ENCODE peak calls at places on chromosome 2, in four cellular contexts. One of them, this sample, is unnamed.

GRCh38 chr2:128585706-128586105 is 267.0 kb upstream of the HS6ST1 start:
- DNase-seq in mammary epithelial cell: peak; percentile 88
- DNase-seq in nephron progenitor cell: no peak
- DNase-seq in kidney epithelial cell: no peak
- DNase-seq in this sample: no peak

GRCh38 chr2:11829324-11829946 is 83.0 kb downstream of the LPIN1 start:
- DNase-seq in nephron progenitor cell: peak; percentile 77
- DNase-seq in kidney epithelial cell: no peak
- DNase-seq in mammary epithelial cell: peak; percentile 48
- DNase-seq in this sample: no peak

GRCh38 chr2:69059731-69060290 is 46.8 kb downstream of the ANTXR1 start:
- DNase-seq in mammary epithelial cell: no peak
- DNase-seq in kidney epithelial cell: no peak
- DNase-seq in nephron progenitor cell: no peak
- DNase-seq in this sample: no peak

GRCh38 chr2:206556357-206556949 is 85.8 kb upstream of the FAM237A start:
- DNase-seq in kidney epithelial cell: no peak
- DNase-seq in nephron progenitor cell: no peak
- DNase-seq in mammary epithelial cell: peak; percentile 26
- DNase-seq in this sample: no peak

GRCh38 chr2:149585317-149585885 is 2.2 kb downstream of the MMADHC start:
- DNase-seq in kidney epithelial cell: no peak
- DNase-seq in mammary epithelial cell: peak; percentile 44
- DNase-seq in nephron progenitor cell: no peak
- DNase-seq in this sample: no peak

GRCh38 chr2:152098798-152099654 is at the start of gene CACNB4:
- DNase-seq in nephron progenitor cell: peak; percentile 65
- DNase-seq in kidney epithelial cell: no peak
- DNase-seq in mammary epithelial cell: no peak
- DNase-seq in this sample: no peak

GRCh38 chr2:234399451-234400246 is 97.2 kb downstream of the ARL4C start:
- DNase-seq in mammary epithelial cell: no peak
- DNase-seq in kidney epithelial cell: no peak
- DNase-seq in nephron progenitor cell: no peak
- DNase-seq in this sample: no peak

GRCh38 chr2:37026050-37026449 is 58.1 kb downstream of the HEATR5B start:
- DNase-seq in mammary epithelial cell: no peak
- DNase-seq in nephron progenitor cell: no peak
- DNase-seq in kidney epithelial cell: no peak
- DNase-seq in this sample: no peak

GRCh38 chr2:236633219-236633570 is 63.6 kb downstream of the ACKR3 start:
- DNase-seq in nephron progenitor cell: no peak
- DNase-seq in kidney epithelial cell: no peak
- DNase-seq in mammary epithelial cell: no peak
- DNase-seq in this sample: no peak

GRCh38 chr2:41933035-41933429 is 114.8 kb upstream of the PKDCC start:
- DNase-seq in kidney epithelial cell: no peak
- DNase-seq in nephron progenitor cell: no peak
- DNase-seq in mammary epithelial cell: no peak
- DNase-seq in this sample: no peak

GRCh38 chr2:25982273-25982967 is at the start of gene KIF3C:
- DNase-seq in mammary epithelial cell: peak; percentile 70
- DNase-seq in kidney epithelial cell: no peak
- DNase-seq in nephron progenitor cell: peak; percentile 79
- DNase-seq in this sample: peak; percentile 44

GRCh38 chr2:120834206-120834605 is 98.5 kb downstream of the GLI2 start:
- DNase-seq in kidney epithelial cell: no peak
- DNase-seq in mammary epithelial cell: no peak
- DNase-seq in nephron progenitor cell: no peak
- DNase-seq in this sample: no peak

GRCh38 chr2:19868705-19869550 is 32.9 kb downstream of the TTC32 start:
- DNase-seq in mammary epithelial cell: no peak
- DNase-seq in nephron progenitor cell: peak; percentile 66
- DNase-seq in kidney epithelial cell: no peak
- DNase-seq in this sample: peak; percentile 40

GRCh38 chr2:231391981-231392380 is 3.5 kb upstream of the B3GNT7 start:
- DNase-seq in kidney epithelial cell: no peak
- DNase-seq in mammary epithelial cell: no peak
- DNase-seq in nephron progenitor cell: no peak
- DNase-seq in this sample: peak; percentile 64

GRCh38 chr2:42618972-42619371 is 50.5 kb downstream of the MTA3 start:
- DNase-seq in nephron progenitor cell: no peak
- DNase-seq in kidney epithelial cell: peak; percentile 10
- DNase-seq in mammary epithelial cell: peak; percentile 77
- DNase-seq in this sample: no peak

GRCh38 chr2:43758738-43759137 is 15.1 kb upstream of the DYNC2LI1 start:
- DNase-seq in mammary epithelial cell: no peak
- DNase-seq in nephron progenitor cell: peak; percentile 23
- DNase-seq in kidney epithelial cell: no peak
- DNase-seq in this sample: no peak

GRCh38 chr2:132460781-132461180 is 44.2 kb downstream of the GPR39 start:
- DNase-seq in kidney epithelial cell: no peak
- DNase-seq in nephron progenitor cell: no peak
- DNase-seq in mammary epithelial cell: no peak
- DNase-seq in this sample: no peak

GRCh38 chr2:101983486-101983885 is 8.3 kb upstream of the IL1R2 start:
- DNase-seq in mammary epithelial cell: peak; percentile 48
- DNase-seq in kidney epithelial cell: peak; percentile 90
- DNase-seq in nephron progenitor cell: no peak
- DNase-seq in this sample: no peak

GRCh38 chr2:101985101-101985792 is 6.5 kb upstream of the IL1R2 start:
- DNase-seq in nephron progenitor cell: no peak
- DNase-seq in kidney epithelial cell: no peak
- DNase-seq in mammary epithelial cell: peak; percentile 91
- DNase-seq in this sample: no peak

GRCh38 chr2:101982630-101983029 is 9.1 kb upstream of the IL1R2 start:
- DNase-seq in kidney epithelial cell: no peak
- DNase-seq in nephron progenitor cell: no peak
- DNase-seq in mammary epithelial cell: no peak
- DNase-seq in this sample: no peak

GRCh38 chr2:101984656-101985055 is 7.1 kb upstream of the IL1R2 start:
- DNase-seq in kidney epithelial cell: no peak
- DNase-seq in nephron progenitor cell: no peak
- DNase-seq in mammary epithelial cell: no peak
- DNase-seq in this sample: no peak

GRCh38 chr2:101983928-101984327 is 7.8 kb upstream of the IL1R2 start:
- DNase-seq in mammary epithelial cell: peak; percentile 8
- DNase-seq in kidney epithelial cell: no peak
- DNase-seq in nephron progenitor cell: no peak
- DNase-seq in this sample: no peak
- TF ChIP-seq CTCF in mammary epithelial cell: peak; percentile 39
- TF ChIP-seq CTCF in kidney epithelial cell: peak; percentile 50
- TF ChIP-seq CTCF in nephron progenitor cell: no peak
- TF ChIP-seq CTCF in this sample: no peak

DNA sequence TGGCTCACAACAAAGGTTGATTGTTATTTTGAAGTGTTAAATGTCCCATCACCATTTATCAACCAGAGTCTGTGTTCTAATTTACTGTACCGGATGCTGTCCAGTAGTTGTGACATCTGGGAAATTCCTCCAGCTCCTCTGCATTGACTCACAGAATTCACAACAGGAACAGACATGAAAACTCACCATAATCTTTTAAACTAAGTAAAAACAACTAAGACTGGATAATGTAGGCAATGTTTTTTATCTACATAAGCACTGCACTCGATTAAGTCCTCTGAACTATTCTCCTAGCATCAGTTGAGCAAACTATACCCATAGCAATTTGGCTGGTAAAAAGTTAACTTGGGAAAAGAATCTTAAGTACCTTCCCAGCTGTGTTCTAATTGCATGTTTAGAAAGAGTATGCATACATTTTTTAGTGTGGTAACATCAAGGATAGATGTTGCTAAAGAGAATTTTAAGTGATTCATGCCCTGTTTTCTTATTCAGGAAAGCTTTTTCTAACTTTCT is 42.9 kb upstream of the MYO1B start:
- DNase-seq in nephron progenitor cell: no peak
- DNase-seq in kidney epithelial cell: no peak
- DNase-seq in mammary epithelial cell: peak; percentile 97
- DNase-seq in this sample: no peak
- TF ChIP-seq CTCF in nephron progenitor cell: no peak
- TF ChIP-seq CTCF in kidney epithelial cell: no peak
- TF ChIP-seq CTCF in mammary epithelial cell: no peak
- TF ChIP-seq CTCF in this sample: no peak

GRCh38 chr2:238043851-238044250 is 16.9 kb upstream of the SCLY start:
- DNase-seq in mammary epithelial cell: no peak
- DNase-seq in kidney epithelial cell: no peak
- DNase-seq in nephron progenitor cell: no peak
- DNase-seq in this sample: no peak
- TF ChIP-seq CTCF in mammary epithelial cell: no peak
- TF ChIP-seq CTCF in kidney epithelial cell: no peak
- TF ChIP-seq CTCF in nephron progenitor cell: no peak
- TF ChIP-seq CTCF in this sample: no peak

DNA sequence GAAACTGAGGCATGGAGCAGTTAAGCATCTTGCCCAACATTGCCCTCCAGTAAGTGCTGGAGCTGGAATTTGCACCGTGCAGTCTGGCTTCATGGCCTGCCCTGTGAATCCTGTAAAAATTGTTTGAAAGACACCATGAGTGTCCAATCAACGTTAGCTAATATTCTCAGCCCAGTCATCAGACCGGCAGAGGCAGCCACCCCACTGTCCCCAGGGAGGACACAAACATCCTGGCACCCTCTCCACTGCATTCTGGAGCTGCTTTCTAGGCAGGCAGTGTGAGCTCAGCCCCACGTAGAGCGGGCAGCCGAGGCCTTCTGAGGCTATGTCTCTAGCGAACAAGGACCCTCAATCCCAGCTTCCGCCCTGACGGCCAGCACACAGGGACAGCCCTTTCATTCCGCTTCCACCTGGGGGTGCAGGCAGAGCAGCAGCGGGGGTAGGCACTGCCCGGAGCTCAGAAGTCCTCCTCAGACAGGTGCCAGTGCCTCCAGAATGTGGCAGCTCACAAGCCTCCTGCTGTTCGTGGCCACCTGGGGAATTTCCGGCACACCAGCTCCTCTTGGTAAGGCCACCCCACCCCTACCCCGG is 1.3 kb downstream of the PROC start:
- DNase-seq in kidney epithelial cell: no peak
- DNase-seq in nephron progenitor cell: no peak
- DNase-seq in mammary epithelial cell: no peak
- DNase-seq in this sample: no peak
- TF ChIP-seq CTCF in kidney epithelial cell: no peak
- TF ChIP-seq CTCF in nephron progenitor cell: no peak
- TF ChIP-seq CTCF in mammary epithelial cell: no peak
- TF ChIP-seq CTCF in this sample: no peak

This sample was measured in natural killer cell.